ENCODE peak calls at places on chromosome 15, in ten cellular contexts. One of them, this sample, is unnamed.

GRCh38 chr15:81033508-81033907 is 32.8 kb downstream of the TLNRD1 start:
- DNase-seq in cardiac fibroblast: peak; percentile 29
- DNase-seq in H54: no peak
- DNase-seq in HFF-Myc: no peak
- DNase-seq in NCI-H2081: no peak
- DNase-seq in epithelial cell of prostate: no peak
- DNase-seq in non-pigmented ciliary epithelial cell: no peak
- DNase-seq in NCI-H1417: no peak
- DNase-seq in GM23248: no peak
- DNase-seq in NCI-H1436: no peak
- DNase-seq in this sample: no peak

GRCh38 chr15:71780349-71780976 is 29.9 kb upstream of the NR2E3 start:
- DNase-seq in cardiac fibroblast: peak; percentile 84
- DNase-seq in H54: peak; percentile 28
- DNase-seq in HFF-Myc: peak; percentile 52
- DNase-seq in NCI-H2081: peak; percentile 46
- DNase-seq in epithelial cell of prostate: no peak
- DNase-seq in non-pigmented ciliary epithelial cell: no peak
- DNase-seq in NCI-H1417: peak; percentile 65
- DNase-seq in GM23248: peak; percentile 76
- DNase-seq in NCI-H1436: peak; percentile 49
- DNase-seq in this sample: peak; percentile 60

GRCh38 chr15:48861813-48862431 is 16.0 kb upstream of the EID1 start:
- DNase-seq in cardiac fibroblast: peak; percentile 88
- DNase-seq in H54: no peak
- DNase-seq in HFF-Myc: peak; percentile 61
- DNase-seq in NCI-H2081: peak; percentile 53
- DNase-seq in epithelial cell of prostate: no peak
- DNase-seq in non-pigmented ciliary epithelial cell: no peak
- DNase-seq in NCI-H1417: peak; percentile 67
- DNase-seq in GM23248: peak; percentile 84
- DNase-seq in NCI-H1436: peak; percentile 64
- DNase-seq in this sample: peak; percentile 63

GRCh38 chr15:91488452-91488851 is 365.1 kb upstream of the SLCO3A1 start:
- DNase-seq in cardiac fibroblast: no peak
- DNase-seq in H54: no peak
- DNase-seq in HFF-Myc: no peak
- DNase-seq in NCI-H2081: no peak
- DNase-seq in epithelial cell of prostate: no peak
- DNase-seq in non-pigmented ciliary epithelial cell: no peak
- DNase-seq in NCI-H1417: no peak
- DNase-seq in GM23248: no peak
- DNase-seq in NCI-H1436: no peak
- DNase-seq in this sample: no peak

GRCh38 chr15:80778964-80779657 is at the start of gene CEMIP:
- DNase-seq in cardiac fibroblast: peak; percentile 96
- DNase-seq in H54: peak; percentile 76
- DNase-seq in HFF-Myc: no peak
- DNase-seq in NCI-H2081: peak; percentile 86
- DNase-seq in epithelial cell of prostate: no peak
- DNase-seq in non-pigmented ciliary epithelial cell: no peak
- DNase-seq in NCI-H1417: peak; percentile 88
- DNase-seq in GM23248: peak; percentile 92
- DNase-seq in NCI-H1436: peak; percentile 77
- DNase-seq in this sample: peak; percentile 65

GRCh38 chr15:68230157-68231100 is 901 bp upstream of the CLN6 start:
- DNase-seq in cardiac fibroblast: peak; percentile 16
- DNase-seq in H54: no peak
- DNase-seq in HFF-Myc: no peak
- DNase-seq in NCI-H2081: no peak
- DNase-seq in epithelial cell of prostate: no peak
- DNase-seq in non-pigmented ciliary epithelial cell: no peak
- DNase-seq in NCI-H1417: no peak
- DNase-seq in GM23248: peak; percentile 67
- DNase-seq in NCI-H1436: no peak
- DNase-seq in this sample: peak; percentile 26

GRCh38 chr15:51758645-51759044 is 7.2 kb downstream of the TMOD2 start:
- DNase-seq in cardiac fibroblast: peak; percentile 82
- DNase-seq in H54: no peak
- DNase-seq in HFF-Myc: no peak
- DNase-seq in NCI-H2081: no peak
- DNase-seq in epithelial cell of prostate: no peak
- DNase-seq in non-pigmented ciliary epithelial cell: no peak
- DNase-seq in NCI-H1417: no peak
- DNase-seq in GM23248: peak; percentile 84
- DNase-seq in NCI-H1436: no peak
- DNase-seq in this sample: peak; percentile 33

GRCh38 chr15:89542369-89542768 is 32.9 kb upstream of the TICRR start:
- DNase-seq in cardiac fibroblast: no peak
- DNase-seq in H54: no peak
- DNase-seq in HFF-Myc: no peak
- DNase-seq in NCI-H2081: no peak
- DNase-seq in epithelial cell of prostate: no peak
- DNase-seq in non-pigmented ciliary epithelial cell: no peak
- DNase-seq in NCI-H1417: no peak
- DNase-seq in GM23248: no peak
- DNase-seq in NCI-H1436: no peak
- DNase-seq in this sample: no peak

GRCh38 chr15:94963953-94964352 is 732.6 kb downstream of the MCTP2 start:
- DNase-seq in cardiac fibroblast: no peak
- DNase-seq in H54: no peak
- DNase-seq in HFF-Myc: no peak
- DNase-seq in NCI-H2081: no peak
- DNase-seq in epithelial cell of prostate: no peak
- DNase-seq in non-pigmented ciliary epithelial cell: no peak
- DNase-seq in NCI-H1417: no peak
- DNase-seq in GM23248: no peak
- DNase-seq in NCI-H1436: no peak
- DNase-seq in this sample: no peak

GRCh38 chr15:68310811-68311463 is 33.4 kb downstream of the FEM1B start:
- DNase-seq in cardiac fibroblast: no peak
- DNase-seq in H54: no peak
- DNase-seq in HFF-Myc: no peak
- DNase-seq in NCI-H2081: no peak
- DNase-seq in epithelial cell of prostate: no peak
- DNase-seq in non-pigmented ciliary epithelial cell: no peak
- DNase-seq in NCI-H1417: no peak
- DNase-seq in GM23248: no peak
- DNase-seq in NCI-H1436: no peak
- DNase-seq in this sample: no peak

This sample was measured in M059J.